ENCODE peak calls at places on chromosomes 12 and 14, in seven cellular contexts. L, N, Q, I, S, D and T are unnamed samples.

GRCh38 chr14:76772300-76773187 is 11.3 kb downstream of the VASH1 start:
- DNase-seq in N (no peak), L (peak; percentile 68), I (no peak), Q (no peak), S (no peak), D (peak; percentile 76), T (no peak)

GRCh38 chr14:26190644-26191043 is 407.2 kb downstream of the NOVA1 start:
- DNase-seq in I (no peak), S (peak; percentile 46), D (no peak), Q (no peak), L (no peak), N (peak; percentile 49), T (no peak)

GRCh38 chr14:50351016-50351415 is 38.9 kb downstream of the DMAC2L start:
- DNase-seq in D (no peak), N (peak; percentile 81), S (no peak), I (peak; percentile 11), L (no peak), Q (no peak), T (no peak)

GRCh38 chr12:46930101-46930500 is 104.3 kb upstream of the SLC38A4 start:
- DNase-seq in N (no peak), L (no peak), S (no peak), Q (no peak), I (no peak), D (no peak), T (no peak)

GRCh38 chr14:91177073-91177796 is 63.4 kb downstream of the DGLUCY start:
- DNase-seq in D (no peak), S (peak; percentile 80), L (peak; percentile 56), I (peak; percentile 42), N (peak; percentile 71), Q (peak; percentile 51), T (peak; percentile 44)

GRCh38 chr14:75252254-75252837 is 26.3 kb upstream of the FOS start:
- DNase-seq in N (peak; percentile 35), S (peak; percentile 94), D (no peak), I (no peak), L (no peak), Q (no peak), T (no peak)

GRCh38 chr12:52007158-52007921 is 594 bp downstream of the TAMALIN start:
- DNase-seq in S (no peak), N (no peak), D (no peak), Q (peak; percentile 46), I (no peak), L (no peak), T (peak; percentile 43)

GRCh38 chr12:117097159-117097558 is 2.1 kb downstream of the TESC start:
- DNase-seq in S (no peak), I (no peak), D (no peak), L (no peak), N (no peak), Q (no peak), T (no peak)

GRCh38 chr12:65892905-65893304 is 68.6 kb downstream of the HMGA2 start:
- DNase-seq in N (peak; percentile 70), L (peak; percentile 50), I (peak; percentile 78), D (no peak), S (peak; percentile 55), Q (no peak), T (no peak)

GRCh38 chr14:75554482-75554881 is 23.9 kb upstream of the FLVCR2 start:
- DNase-seq in S (peak; percentile 91), D (no peak), Q (no peak), N (peak; percentile 77), L (no peak), I (no peak), T (no peak)

GRCh38 chr12:98401427-98401826 is 114.0 kb upstream of the TMPO start:
- DNase-seq in N (peak; percentile 87), L (peak; percentile 20), I (peak; percentile 58), Q (no peak), D (no peak), S (no peak), T (no peak)

GRCh38 chr14:67650694-67651093 is 23.7 kb downstream of the VTI1B start:
- DNase-seq in D (no peak), Q (no peak), S (peak; percentile 91), L (no peak), I (no peak), N (peak; percentile 77), T (no peak)

GRCh38 chr12:24909667-24910066 is 39.2 kb downstream of the BCAT1 start:
- DNase-seq in Q (peak; percentile 56), N (peak; percentile 98), L (no peak), I (peak; percentile 79), S (peak; percentile 95), D (no peak), T (no peak)

GRCh38 chr14:104643306-104643705 is 38.7 kb upstream of the TMEM179 start:
- DNase-seq in Q (no peak), L (no peak), N (no peak), D (no peak), I (no peak), S (no peak), T (no peak)

GRCh38 chr12:27338473-27338872 is 5.8 kb downstream of the BMAL2 start:
- DNase-seq in N (peak; percentile 32), I (no peak), S (peak; percentile 59), D (no peak), L (no peak), Q (no peak), T (no peak)

GRCh38 chr14:70416322-70416716 is 571 bp downstream of the SYNJ2BP start:
- DNase-seq in N (peak; percentile 28), S (peak; percentile 10), L (no peak), I (no peak), Q (no peak), D (no peak), T (no peak)

GRCh38 chr14:30138517-30138916 is 210.9 kb upstream of the PRKD1 start:
- DNase-seq in S (no peak), D (no peak), I (no peak), L (no peak), Q (no peak), N (no peak), T (no peak)

GRCh38 chr12:39499296-39499695 is 56.4 kb upstream of the KIF21A start:
- DNase-seq in S (peak; percentile 88), L (no peak), D (no peak), I (no peak), N (no peak), Q (no peak), T (no peak)

GRCh38 chr14:91867316-91867988 is at the start of gene TC2N:
- DNase-seq in I (no peak), S (no peak), D (no peak), N (no peak), L (no peak), Q (no peak), T (no peak)

GRCh38 chr14:61663312-61663974 is 31.9 kb upstream of the HIF1A start:
- DNase-seq in S (no peak), D (no peak), I (no peak), N (no peak), Q (no peak), L (no peak), T (no peak)

GRCh38 chr12:124536613-124537012 is 30.8 kb downstream of the NCOR2 start:
- DNase-seq in L (no peak), S (no peak), Q (no peak), N (no peak), I (no peak), D (no peak), T (no peak)

GRCh38 chr12:31644536-31644935 is 15.0 kb upstream of the ETFBKMT start:
- DNase-seq in Q (no peak), D (no peak), N (peak; percentile 20), L (no peak), S (peak; percentile 26), I (no peak), T (no peak)

GRCh38 chr12:63163542-63163941 is 12.5 kb upstream of the AVPR1A start:
- DNase-seq in L (no peak), N (no peak), Q (no peak), I (no peak), D (no peak), S (no peak), T (no peak)

GRCh38 chr12:113524495-113524894 is 52.8 kb upstream of the LHX5 start:
- DNase-seq in I (no peak), Q (no peak), N (no peak), S (no peak), D (no peak), L (no peak), T (no peak)

GRCh38 chr12:46430340-46430948 is 57.9 kb upstream of the SLC38A2 start:
- DNase-seq in N (peak; percentile 89), S (peak; percentile 95), D (no peak), Q (no peak), L (no peak), I (peak; percentile 79), T (no peak)